ENCODE peak calls at places on chromosomes 13 and 19, in six cellular contexts. One of them, this sample, is unnamed.

GRCh38 chr19:46907880-46908279 is 47.1 kb downstream of the ARHGAP35 start:
- DNase-seq in activated CD8-positive, alpha-beta T cell treated with anti-CD3 and anti-CD28 coated beads, Interleukin-2, amount 10 ng/mL, durations not matched to agents 7 days and 5 days: no peak
- DNase-seq in AG10803: no peak
- DNase-seq in NCI-H510A treated with DMSO at 0.1 percent for 48 hours: no peak
- DNase-seq in C1 segment of cervical spinal cord: no peak
- DNase-seq in EH: no peak
- DNase-seq in this sample: no peak

GRCh38 chr19:35059799-35060091 is 18.2 kb downstream of the HPN start:
- DNase-seq in activated CD8-positive, alpha-beta T cell treated with anti-CD3 and anti-CD28 coated beads, Interleukin-2, amount 10 ng/mL, durations not matched to agents 7 days and 5 days: no peak
- DNase-seq in AG10803: no peak
- DNase-seq in NCI-H510A treated with DMSO at 0.1 percent for 48 hours: no peak
- DNase-seq in C1 segment of cervical spinal cord: no peak
- DNase-seq in EH: no peak
- DNase-seq in this sample: no peak

GRCh38 chr13:21330126-21330861 is 128.8 kb downstream of the ZDHHC20 start:
- DNase-seq in activated CD8-positive, alpha-beta T cell treated with anti-CD3 and anti-CD28 coated beads, Interleukin-2, amount 10 ng/mL, durations not matched to agents 7 days and 5 days: no peak
- DNase-seq in AG10803: no peak
- DNase-seq in NCI-H510A treated with DMSO at 0.1 percent for 48 hours: no peak
- DNase-seq in C1 segment of cervical spinal cord: no peak
- DNase-seq in EH: peak; percentile 5
- DNase-seq in this sample: no peak

GRCh38 chr13:81957121-81957520 is 1616.2 kb upstream of the SPRY2 start:
- DNase-seq in activated CD8-positive, alpha-beta T cell treated with anti-CD3 and anti-CD28 coated beads, Interleukin-2, amount 10 ng/mL, durations not matched to agents 7 days and 5 days: no peak
- DNase-seq in AG10803: no peak
- DNase-seq in NCI-H510A treated with DMSO at 0.1 percent for 48 hours: no peak
- DNase-seq in C1 segment of cervical spinal cord: no peak
- DNase-seq in EH: no peak
- DNase-seq in this sample: no peak

GRCh38 chr19:10259162-10259905 is 7.3 kb downstream of the MRPL4 start:
- DNase-seq in activated CD8-positive, alpha-beta T cell treated with anti-CD3 and anti-CD28 coated beads, Interleukin-2, amount 10 ng/mL, durations not matched to agents 7 days and 5 days: peak; percentile 94
- DNase-seq in AG10803: peak; percentile 79
- DNase-seq in NCI-H510A treated with DMSO at 0.1 percent for 48 hours: peak; percentile 60
- DNase-seq in C1 segment of cervical spinal cord: no peak
- DNase-seq in EH: peak; percentile 84
- DNase-seq in this sample: peak; percentile 31

GRCh38 chr13:100490692-100491091 is 97.9 kb downstream of the GGACT start:
- DNase-seq in activated CD8-positive, alpha-beta T cell treated with anti-CD3 and anti-CD28 coated beads, Interleukin-2, amount 10 ng/mL, durations not matched to agents 7 days and 5 days: no peak
- DNase-seq in AG10803: no peak
- DNase-seq in NCI-H510A treated with DMSO at 0.1 percent for 48 hours: peak; percentile 84
- DNase-seq in C1 segment of cervical spinal cord: no peak
- DNase-seq in EH: no peak
- DNase-seq in this sample: no peak

GRCh38 chr19:29326351-29326750 is 113.4 kb upstream of the UQCRFS1 start:
- DNase-seq in activated CD8-positive, alpha-beta T cell treated with anti-CD3 and anti-CD28 coated beads, Interleukin-2, amount 10 ng/mL, durations not matched to agents 7 days and 5 days: peak; percentile 1
- DNase-seq in AG10803: no peak
- DNase-seq in NCI-H510A treated with DMSO at 0.1 percent for 48 hours: no peak
- DNase-seq in C1 segment of cervical spinal cord: no peak
- DNase-seq in EH: no peak
- DNase-seq in this sample: no peak

GRCh38 chr13:109454167-109454917 is 332.0 kb downstream of the IRS2 start:
- DNase-seq in activated CD8-positive, alpha-beta T cell treated with anti-CD3 and anti-CD28 coated beads, Interleukin-2, amount 10 ng/mL, durations not matched to agents 7 days and 5 days: no peak
- DNase-seq in AG10803: peak; percentile 60
- DNase-seq in NCI-H510A treated with DMSO at 0.1 percent for 48 hours: no peak
- DNase-seq in C1 segment of cervical spinal cord: no peak
- DNase-seq in EH: peak; percentile 74
- DNase-seq in this sample: no peak

GRCh38 chr13:112815871-112816270 is 126.0 kb downstream of the ATP11A start:
- DNase-seq in activated CD8-positive, alpha-beta T cell treated with anti-CD3 and anti-CD28 coated beads, Interleukin-2, amount 10 ng/mL, durations not matched to agents 7 days and 5 days: no peak
- DNase-seq in AG10803: no peak
- DNase-seq in NCI-H510A treated with DMSO at 0.1 percent for 48 hours: no peak
- DNase-seq in C1 segment of cervical spinal cord: no peak
- DNase-seq in EH: no peak
- DNase-seq in this sample: no peak

GRCh38 chr19:13195678-13196077 is 45.5 kb downstream of the IER2 start:
- DNase-seq in activated CD8-positive, alpha-beta T cell treated with anti-CD3 and anti-CD28 coated beads, Interleukin-2, amount 10 ng/mL, durations not matched to agents 7 days and 5 days: peak; percentile 61
- DNase-seq in AG10803: no peak
- DNase-seq in NCI-H510A treated with DMSO at 0.1 percent for 48 hours: peak; percentile 32
- DNase-seq in C1 segment of cervical spinal cord: no peak
- DNase-seq in EH: no peak
- DNase-seq in this sample: no peak

GRCh38 chr19:11881151-11881800 is 6.3 kb upstream of the ZNF69 start:
- DNase-seq in activated CD8-positive, alpha-beta T cell treated with anti-CD3 and anti-CD28 coated beads, Interleukin-2, amount 10 ng/mL, durations not matched to agents 7 days and 5 days: peak; percentile 77
- DNase-seq in AG10803: peak; percentile 32
- DNase-seq in NCI-H510A treated with DMSO at 0.1 percent for 48 hours: no peak
- DNase-seq in C1 segment of cervical spinal cord: no peak
- DNase-seq in EH: peak; percentile 62
- DNase-seq in this sample: no peak

GRCh38 chr19:17779281-17779930 is 15.5 kb upstream of the B3GNT3 start:
- DNase-seq in activated CD8-positive, alpha-beta T cell treated with anti-CD3 and anti-CD28 coated beads, Interleukin-2, amount 10 ng/mL, durations not matched to agents 7 days and 5 days: no peak
- DNase-seq in AG10803: peak; percentile 21
- DNase-seq in NCI-H510A treated with DMSO at 0.1 percent for 48 hours: no peak
- DNase-seq in C1 segment of cervical spinal cord: no peak
- DNase-seq in EH: peak; percentile 86
- DNase-seq in this sample: peak; percentile 28

GRCh38 chr19:36688058-36688457 is 646 bp downstream of the ZNF567 start:
- DNase-seq in activated CD8-positive, alpha-beta T cell treated with anti-CD3 and anti-CD28 coated beads, Interleukin-2, amount 10 ng/mL, durations not matched to agents 7 days and 5 days: no peak
- DNase-seq in AG10803: no peak
- DNase-seq in NCI-H510A treated with DMSO at 0.1 percent for 48 hours: no peak
- DNase-seq in C1 segment of cervical spinal cord: no peak
- DNase-seq in EH: no peak
- DNase-seq in this sample: no peak

GRCh38 chr19:49997709-49998108 is 27.5 kb downstream of the VRK3 start:
- DNase-seq in activated CD8-positive, alpha-beta T cell treated with anti-CD3 and anti-CD28 coated beads, Interleukin-2, amount 10 ng/mL, durations not matched to agents 7 days and 5 days: peak; percentile 29
- DNase-seq in AG10803: peak; percentile 6
- DNase-seq in NCI-H510A treated with DMSO at 0.1 percent for 48 hours: peak; percentile 22
- DNase-seq in C1 segment of cervical spinal cord: no peak
- DNase-seq in EH: peak; percentile 49
- DNase-seq in this sample: no peak

GRCh38 chr19:4695224-4695731 is 25.1 kb upstream of the MYDGF start:
- DNase-seq in activated CD8-positive, alpha-beta T cell treated with anti-CD3 and anti-CD28 coated beads, Interleukin-2, amount 10 ng/mL, durations not matched to agents 7 days and 5 days: no peak
- DNase-seq in AG10803: no peak
- DNase-seq in NCI-H510A treated with DMSO at 0.1 percent for 48 hours: no peak
- DNase-seq in C1 segment of cervical spinal cord: peak; percentile 22
- DNase-seq in EH: no peak
- DNase-seq in this sample: no peak

GRCh38 chr19:33906578-33907335 is 110.1 kb downstream of the KCTD15 start:
- DNase-seq in activated CD8-positive, alpha-beta T cell treated with anti-CD3 and anti-CD28 coated beads, Interleukin-2, amount 10 ng/mL, durations not matched to agents 7 days and 5 days: no peak
- DNase-seq in AG10803: peak; percentile 5
- DNase-seq in NCI-H510A treated with DMSO at 0.1 percent for 48 hours: no peak
- DNase-seq in C1 segment of cervical spinal cord: no peak
- DNase-seq in EH: peak; percentile 42
- DNase-seq in this sample: no peak

GRCh38 chr19:53961523-53962345 is 1.0 kb upstream of the CACNG8 start:
- DNase-seq in activated CD8-positive, alpha-beta T cell treated with anti-CD3 and anti-CD28 coated beads, Interleukin-2, amount 10 ng/mL, durations not matched to agents 7 days and 5 days: no peak
- DNase-seq in AG10803: no peak
- DNase-seq in NCI-H510A treated with DMSO at 0.1 percent for 48 hours: no peak
- DNase-seq in C1 segment of cervical spinal cord: no peak
- DNase-seq in EH: no peak
- DNase-seq in this sample: no peak

GRCh38 chr13:61685683-61686013 is 270.0 kb upstream of the PCDH20 start:
- DNase-seq in activated CD8-positive, alpha-beta T cell treated with anti-CD3 and anti-CD28 coated beads, Interleukin-2, amount 10 ng/mL, durations not matched to agents 7 days and 5 days: no peak
- DNase-seq in AG10803: no peak
- DNase-seq in NCI-H510A treated with DMSO at 0.1 percent for 48 hours: peak; percentile 3
- DNase-seq in C1 segment of cervical spinal cord: no peak
- DNase-seq in EH: no peak
- DNase-seq in this sample: no peak

GRCh38 chr13:99085139-99085845 is 107.4 kb upstream of the DOCK9 start:
- DNase-seq in activated CD8-positive, alpha-beta T cell treated with anti-CD3 and anti-CD28 coated beads, Interleukin-2, amount 10 ng/mL, durations not matched to agents 7 days and 5 days: peak; percentile 27
- DNase-seq in AG10803: no peak
- DNase-seq in NCI-H510A treated with DMSO at 0.1 percent for 48 hours: no peak
- DNase-seq in C1 segment of cervical spinal cord: no peak
- DNase-seq in EH: no peak
- DNase-seq in this sample: no peak

GRCh38 chr13:78603240-78603947 is at the start of gene POU4F1:
- DNase-seq in activated CD8-positive, alpha-beta T cell treated with anti-CD3 and anti-CD28 coated beads, Interleukin-2, amount 10 ng/mL, durations not matched to agents 7 days and 5 days: peak; percentile 85
- DNase-seq in AG10803: no peak
- DNase-seq in NCI-H510A treated with DMSO at 0.1 percent for 48 hours: peak; percentile 33
- DNase-seq in C1 segment of cervical spinal cord: no peak
- DNase-seq in EH: peak; percentile 30
- DNase-seq in this sample: no peak

This sample was measured in anterior cingulate cortex.